ENCODE peak calls at places on chromosomes 6 and 20, in eight cellular contexts. R is retina, K is cardiac muscle cell, C is HFF-Myc, D is lower leg skin, U is fibroblast of lung, Z is AG08396, N is tibial artery. G is an unnamed sample.
A peak's percentile ranks its signal among the peaks of the same experiment; 100 is the strongest.

GRCh38 chr6:148682990-148683389 is 63.8 kb upstream of the UST start:
- DNase-seq in Z (no peak), R (no peak), C (no peak), D (no peak), K (no peak), U (no peak), N (no peak), G (no peak)

GRCh38 chr20:10219452-10219791 is 792 bp downstream of the SNAP25 start:
- DNase-seq in D (peak; percentile 88), K (peak; percentile 91), R (peak; percentile 89), U (peak; percentile 86), Z (peak; percentile 84), C (no peak), N (peak; percentile 84), G (peak; percentile 61)

GRCh38 chr6:129312865-129313264 is 397.1 kb downstream of the ARHGAP18 start:
- DNase-seq in U (peak; percentile 58), D (no peak), N (no peak), Z (peak; percentile 78), R (peak; percentile 23), C (peak; percentile 14), K (no peak), G (peak; percentile 23)

GRCh38 chr6:126531840-126532239 is 191.9 kb downstream of the CENPW start:
- DNase-seq in C (no peak), U (no peak), D (no peak), Z (no peak), K (no peak), R (no peak), N (no peak), G (no peak)

GRCh38 chr20:40144581-40144980 is 544.5 kb downstream of the MAFB start:
- DNase-seq in C (no peak), K (no peak), U (no peak), Z (no peak), N (no peak), D (no peak), R (no peak), G (no peak)

GRCh38 chr6:85419046-85419759 is 30.7 kb upstream of the NT5E start:
- DNase-seq in U (no peak), K (no peak), D (no peak), R (no peak), N (no peak), Z (no peak), C (no peak), G (no peak)

GRCh38 chr20:9493818-9494217 is 20.6 kb upstream of the LAMP5 start:
- DNase-seq in Z (no peak), U (peak; percentile 28), R (no peak), D (no peak), K (no peak), C (no peak), N (no peak), G (no peak)

GRCh38 chr6:116682334-116682712 is 1.3 kb downstream of the KPNA5 start:
- DNase-seq in Z (peak; percentile 46), N (no peak), R (peak; percentile 29), C (no peak), K (no peak), U (peak; percentile 81), D (no peak), G (no peak)

GRCh38 chr6:142162780-142163179 is 15.7 kb downstream of the VTA1 start:
- DNase-seq in C (no peak), D (no peak), K (no peak), Z (no peak), N (no peak), R (no peak), U (no peak), G (no peak)